ENCODE peak calls at places on chromosomes 16 and 17, in ten cellular contexts. O is CD8-positive, alpha-beta T cell; N is left lung; V is right cardiac atrium; L is uterus; A is body of pancreas; X is heart right ventricle; R is colonic mucosa; M is cardiac muscle cell; H is pancreas. Y is an unnamed sample. For H3K27me3 and H3K4me1, the result is how much of the 10 kb centered on the place peaks cover.

GRCh38 chr17:78751447-78752067 is 30.5 kb downstream of the CYTH1 start:
- DNase-seq in O (no peak), N (no peak), V (no peak), L (no peak), A (no peak), X (no peak), R (no peak), M (no peak), H (no peak), Y (no peak)

GRCh38 chr17:78343433-78344201 is 16.3 kb downstream of the SOCS3 start:
- DNase-seq in O (peak), N (peak), V (peak), L (no peak), A (no peak), X (no peak), R (peak), M (no peak), H (no peak), Y (peak)

GRCh38 chr17:76994237-76994637 is 126.0 kb downstream of the MGAT5B start:
- DNase-seq in O (no peak), N (no peak), V (peak), L (no peak), A (no peak), X (no peak), R (no peak), M (no peak), H (no peak), Y (no peak)

GRCh38 chr17:38326996-38327792 is 16.6 kb downstream of the GPR179 start:
- DNase-seq in O (no peak), N (peak), V (peak), L (no peak), A (no peak), X (peak), R (no peak), M (peak), H (no peak), Y (no peak)

GRCh38 chr16:13909872-13910303 is 10.1 kb upstream of the ERCC4 start:
- DNase-seq in O (no peak), N (no peak), V (peak), L (no peak), A (peak), X (peak), R (no peak), M (peak), H (peak), Y (peak)

GRCh38 chr17:45775576-45776011 is 8.5 kb upstream of the CRHR1 start:
- DNase-seq in O (no peak), N (no peak), V (peak), L (no peak), A (peak), X (peak), R (no peak), M (peak), H (peak), Y (peak)

GRCh38 chr17:33371377-33371776 is 78.3 kb upstream of the ASIC2 start:
- DNase-seq in O (no peak), N (no peak), V (no peak), L (no peak), A (no peak), X (no peak), R (no peak), M (no peak), H (no peak), Y (no peak)

GRCh38 chr16:86668136-86668535 is 89.8 kb downstream of the FOXL1 start:
- DNase-seq in O (no peak), N (no peak), V (no peak), L (no peak), A (no peak), X (peak), R (no peak), M (peak), H (no peak), Y (no peak)

GRCh38 chr16:16120382-16121184 is 102.7 kb downstream of the ABCC6 start:
- DNase-seq in O (no peak), N (no peak), V (peak), L (peak), A (peak), X (peak), R (peak), M (peak), H (no peak), Y (peak)

GRCh38 chr17:31411707-31412285 is 20.3 kb downstream of the RAB11FIP4 start:
- DNase-seq in O (no peak), N (no peak), V (no peak), L (no peak), A (no peak), X (no peak), R (no peak), M (no peak), H (no peak), Y (no peak)

GRCh38 chr17:5000237-5000639 is 2.5 kb downstream of the KIF1C start:
- DNase-seq in O (no peak), N (peak), V (peak), L (peak), A (peak), X (peak), R (peak), M (peak), H (peak), Y (peak)

GRCh38 chr16:84478172-84478948 is 26.1 kb downstream of the MEAK7 start:
- DNase-seq in O (no peak), N (no peak), V (no peak), L (no peak), A (no peak), X (no peak), R (no peak), M (peak), H (no peak), Y (no peak)

GRCh38 chr16:68732741-68733399 is 4.2 kb upstream of the CDH1 start:
- DNase-seq in O (no peak), N (no peak), V (no peak), L (no peak), A (no peak), X (no peak), R (no peak), M (no peak), H (no peak), Y (no peak)

GRCh38 chr16:49695782-49696413 is 160.0 kb downstream of the ZNF423 start:
- DNase-seq in O (no peak), N (no peak), V (no peak), L (no peak), A (no peak), X (no peak), R (no peak), M (no peak), H (no peak), Y (no peak)
- H3K27ac ChIP-seq in O (no peak), N (no peak), V (no peak), L (no peak), A (no peak), X (no peak), R (no peak), M (no peak), H (no peak), Y (no peak)

DNA sequence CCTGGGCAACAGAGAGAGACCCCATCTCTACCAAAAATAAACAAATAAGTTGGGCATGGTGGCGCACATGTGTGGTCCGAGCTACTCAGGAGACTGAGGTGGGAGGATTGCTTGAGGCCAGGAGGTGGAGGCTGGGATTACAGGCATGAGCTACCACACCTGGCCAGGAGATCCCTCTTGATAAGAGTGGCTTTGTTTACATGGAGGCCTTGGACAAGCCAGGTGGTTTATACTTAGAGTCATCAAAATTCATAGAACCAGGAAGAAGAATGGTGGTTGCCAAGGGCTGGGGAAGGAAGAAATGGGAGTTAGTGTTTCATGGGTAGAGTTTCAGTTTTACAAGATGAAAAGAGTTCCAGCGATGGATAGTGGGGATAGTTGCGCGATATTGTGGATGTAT is 8.8 kb upstream of the ZFP1 start:
- DNase-seq in O (no peak), N (no peak), V (no peak), L (no peak), A (no peak), X (no peak), R (peak), M (no peak), H (no peak), Y (no peak)
- H3K27me3 ChIP-seq in O (under half), N (under half), V (under half), L (under half), A (under half), X (under half), R (under half), M (under half), H (under half), Y (under half)

DNA sequence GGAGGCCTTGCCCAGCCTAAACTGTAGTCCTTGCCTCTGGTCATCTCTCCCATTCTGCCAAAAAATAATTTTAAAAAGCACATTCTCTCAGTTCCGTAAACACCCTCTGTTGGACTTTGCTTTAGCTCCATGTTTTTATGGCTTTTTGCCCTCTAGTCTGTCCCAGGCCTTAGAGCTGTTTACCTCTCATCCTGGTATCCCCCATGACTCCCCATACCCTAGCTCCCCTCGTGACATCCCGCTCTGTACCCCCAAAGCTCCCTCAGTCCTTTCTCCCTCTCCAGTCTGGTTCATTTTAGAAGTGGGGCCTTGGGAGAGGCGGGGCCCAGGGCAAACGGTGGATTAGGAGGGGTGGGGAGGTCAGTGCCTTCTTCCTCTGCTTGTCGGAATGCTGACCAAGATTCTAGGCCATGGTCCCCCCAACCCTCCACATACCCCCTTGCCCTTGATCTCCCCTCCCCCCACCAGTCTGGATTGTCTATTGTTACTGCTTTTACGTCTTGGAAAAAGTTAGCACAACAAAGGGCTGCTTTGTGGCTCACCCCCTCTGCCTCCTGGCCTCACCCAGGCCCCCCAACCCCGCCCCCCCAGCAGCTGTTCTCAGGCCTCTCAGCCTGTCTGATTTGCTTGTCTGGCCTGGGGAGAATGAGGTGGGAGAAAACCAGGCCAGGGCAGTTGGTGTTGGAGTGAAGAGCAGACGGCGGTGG is 18.3 kb downstream of the GJD3 start:
- DNase-seq in O (no peak), N (no peak), V (no peak), L (peak), A (no peak), X (no peak), R (peak), M (no peak), H (no peak), Y (no peak)
- H3K4me1 ChIP-seq in O (half or more), N (half or more), V (under half), L (half or more), A (half or more), X (half or more), R (under half), M (half or more), H (under half), Y (half or more)

DNA sequence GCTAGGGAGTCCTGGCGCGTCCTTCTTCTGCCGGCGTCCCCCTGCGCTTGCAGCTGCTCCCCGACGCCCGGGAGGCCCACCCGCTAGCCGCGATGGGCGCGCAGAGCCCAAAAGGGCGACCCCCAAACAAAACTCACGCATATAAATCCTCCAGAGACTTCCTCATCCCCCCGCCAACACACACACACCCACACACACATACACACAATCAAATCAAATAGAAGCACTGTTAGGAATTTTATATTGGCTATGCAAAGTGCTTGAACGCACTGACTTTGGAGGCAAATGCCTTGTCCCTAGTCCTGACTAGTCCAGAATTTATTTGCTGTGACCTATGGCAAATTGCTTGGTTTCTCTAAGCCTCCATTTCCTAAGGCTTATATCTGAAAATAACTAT is 23.8 kb upstream of the CRYM start:
- DNase-seq in O (no peak), N (no peak), V (no peak), L (no peak), A (no peak), X (no peak), R (no peak), M (peak), H (no peak), Y (no peak)
- H3K27ac ChIP-seq in O (no peak), N (peak), V (no peak), L (peak), A (peak), X (peak), R (peak), M (no peak), H (peak), Y (peak)

DNA sequence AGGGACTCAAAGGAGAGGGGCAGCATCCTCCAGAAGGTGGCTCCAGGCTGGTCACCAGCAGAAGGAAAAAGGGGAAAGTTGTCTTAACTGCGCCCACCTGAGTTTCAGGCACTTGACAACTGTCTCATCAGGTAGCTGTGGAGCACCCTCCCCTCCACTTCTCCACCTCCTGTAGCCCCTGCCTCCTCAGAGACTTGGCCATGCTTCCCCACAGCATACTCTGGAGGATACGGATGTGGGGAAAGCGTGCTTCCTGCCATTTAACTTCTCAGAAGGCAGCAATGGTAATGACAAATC is 17.9 kb downstream of the CFAP20 start:
- DNase-seq in O (no peak), N (no peak), V (no peak), L (no peak), A (no peak), X (no peak), R (no peak), M (no peak), H (no peak), Y (no peak)
- H3K27me3 ChIP-seq in O (under half), N (under half), V (under half), L (under half), A (under half), X (under half), R (under half), M (under half), H (under half), Y (under half)

Y was measured in thyroid gland.